ENCODE peak calls at places on chromosomes 13 and 19, in eight cellular contexts. One of them, this sample, is unnamed.

GRCh38 chr19:41364546-41365391 is 820 bp upstream of the B9D2 start:
- DNase-seq in activated naive CD8-positive, alpha-beta T cell treated with anti-CD3 and anti-CD28 coated beads, Interleukin-2, amount 50 U/mL, for 24 hours: no peak
- DNase-seq in tibial artery: no peak
- DNase-seq in HL-60: peak
- DNase-seq in fibroblast of mammary gland: no peak
- DNase-seq in stimulated activated CD8-positive, alpha-beta memory T cell treated with anti-CD3 and anti-CD28 coated beads, Interleukin-4, amount 100 ng/mL, for 1 hour: no peak
- DNase-seq in substantia nigra: no peak
- DNase-seq in iPS DF 6.9: no peak
- DNase-seq in this sample: no peak

GRCh38 chr19:18450934-18451836 is 13.3 kb upstream of the ISYNA1 start:
- DNase-seq in activated naive CD8-positive, alpha-beta T cell treated with anti-CD3 and anti-CD28 coated beads, Interleukin-2, amount 50 U/mL, for 24 hours: peak
- DNase-seq in tibial artery: peak
- DNase-seq in HL-60: peak
- DNase-seq in fibroblast of mammary gland: peak
- DNase-seq in stimulated activated CD8-positive, alpha-beta memory T cell treated with anti-CD3 and anti-CD28 coated beads, Interleukin-4, amount 100 ng/mL, for 1 hour: peak
- DNase-seq in substantia nigra: peak
- DNase-seq in iPS DF 6.9: no peak
- DNase-seq in this sample: peak

GRCh38 chr19:51345076-51345620 is 3.2 kb upstream of the VSIG10L start:
- DNase-seq in activated naive CD8-positive, alpha-beta T cell treated with anti-CD3 and anti-CD28 coated beads, Interleukin-2, amount 50 U/mL, for 24 hours: no peak
- DNase-seq in tibial artery: no peak
- DNase-seq in HL-60: no peak
- DNase-seq in fibroblast of mammary gland: no peak
- DNase-seq in stimulated activated CD8-positive, alpha-beta memory T cell treated with anti-CD3 and anti-CD28 coated beads, Interleukin-4, amount 100 ng/mL, for 1 hour: no peak
- DNase-seq in substantia nigra: no peak
- DNase-seq in iPS DF 6.9: no peak
- DNase-seq in this sample: no peak

GRCh38 chr13:30045916-30046704 is 195.7 kb upstream of the UBL3 start:
- DNase-seq in activated naive CD8-positive, alpha-beta T cell treated with anti-CD3 and anti-CD28 coated beads, Interleukin-2, amount 50 U/mL, for 24 hours: no peak
- DNase-seq in tibial artery: no peak
- DNase-seq in HL-60: peak
- DNase-seq in fibroblast of mammary gland: peak
- DNase-seq in stimulated activated CD8-positive, alpha-beta memory T cell treated with anti-CD3 and anti-CD28 coated beads, Interleukin-4, amount 100 ng/mL, for 1 hour: no peak
- DNase-seq in substantia nigra: no peak
- DNase-seq in iPS DF 6.9: no peak
- DNase-seq in this sample: no peak

GRCh38 chr13:49652691-49653305 is 24.5 kb downstream of the ARL11 start:
- DNase-seq in activated naive CD8-positive, alpha-beta T cell treated with anti-CD3 and anti-CD28 coated beads, Interleukin-2, amount 50 U/mL, for 24 hours: no peak
- DNase-seq in tibial artery: no peak
- DNase-seq in HL-60: peak
- DNase-seq in fibroblast of mammary gland: peak
- DNase-seq in stimulated activated CD8-positive, alpha-beta memory T cell treated with anti-CD3 and anti-CD28 coated beads, Interleukin-4, amount 100 ng/mL, for 1 hour: no peak
- DNase-seq in substantia nigra: no peak
- DNase-seq in iPS DF 6.9: no peak
- DNase-seq in this sample: no peak

GRCh38 chr19:50694815-50695145 is 24.8 kb downstream of the SHANK1 start:
- DNase-seq in activated naive CD8-positive, alpha-beta T cell treated with anti-CD3 and anti-CD28 coated beads, Interleukin-2, amount 50 U/mL, for 24 hours: no peak
- DNase-seq in tibial artery: no peak
- DNase-seq in HL-60: no peak
- DNase-seq in fibroblast of mammary gland: no peak
- DNase-seq in stimulated activated CD8-positive, alpha-beta memory T cell treated with anti-CD3 and anti-CD28 coated beads, Interleukin-4, amount 100 ng/mL, for 1 hour: no peak
- DNase-seq in substantia nigra: no peak
- DNase-seq in iPS DF 6.9: no peak
- DNase-seq in this sample: no peak

GRCh38 chr13:88623150-88623549 is 952.0 kb downstream of the SLITRK5 start:
- DNase-seq in activated naive CD8-positive, alpha-beta T cell treated with anti-CD3 and anti-CD28 coated beads, Interleukin-2, amount 50 U/mL, for 24 hours: no peak
- DNase-seq in tibial artery: no peak
- DNase-seq in HL-60: no peak
- DNase-seq in fibroblast of mammary gland: no peak
- DNase-seq in stimulated activated CD8-positive, alpha-beta memory T cell treated with anti-CD3 and anti-CD28 coated beads, Interleukin-4, amount 100 ng/mL, for 1 hour: no peak
- DNase-seq in substantia nigra: no peak
- DNase-seq in iPS DF 6.9: no peak
- DNase-seq in this sample: no peak

GRCh38 chr13:71290963-71291937 is 575.8 kb downstream of the DACH1 start:
- DNase-seq in activated naive CD8-positive, alpha-beta T cell treated with anti-CD3 and anti-CD28 coated beads, Interleukin-2, amount 50 U/mL, for 24 hours: peak
- DNase-seq in tibial artery: no peak
- DNase-seq in HL-60: peak
- DNase-seq in fibroblast of mammary gland: peak
- DNase-seq in stimulated activated CD8-positive, alpha-beta memory T cell treated with anti-CD3 and anti-CD28 coated beads, Interleukin-4, amount 100 ng/mL, for 1 hour: no peak
- DNase-seq in substantia nigra: no peak
- DNase-seq in iPS DF 6.9: no peak
- DNase-seq in this sample: peak

GRCh38 chr13:33787051-33787591 is 30.8 kb upstream of the RFC3 start:
- DNase-seq in activated naive CD8-positive, alpha-beta T cell treated with anti-CD3 and anti-CD28 coated beads, Interleukin-2, amount 50 U/mL, for 24 hours: peak
- DNase-seq in tibial artery: no peak
- DNase-seq in HL-60: peak
- DNase-seq in fibroblast of mammary gland: peak
- DNase-seq in stimulated activated CD8-positive, alpha-beta memory T cell treated with anti-CD3 and anti-CD28 coated beads, Interleukin-4, amount 100 ng/mL, for 1 hour: no peak
- DNase-seq in substantia nigra: no peak
- DNase-seq in iPS DF 6.9: no peak
- DNase-seq in this sample: no peak

GRCh38 chr13:112973577-112973951 is 4.5 kb downstream of the MCF2L start:
- DNase-seq in activated naive CD8-positive, alpha-beta T cell treated with anti-CD3 and anti-CD28 coated beads, Interleukin-2, amount 50 U/mL, for 24 hours: no peak
- DNase-seq in tibial artery: no peak
- DNase-seq in HL-60: no peak
- DNase-seq in fibroblast of mammary gland: no peak
- DNase-seq in stimulated activated CD8-positive, alpha-beta memory T cell treated with anti-CD3 and anti-CD28 coated beads, Interleukin-4, amount 100 ng/mL, for 1 hour: no peak
- DNase-seq in substantia nigra: no peak
- DNase-seq in iPS DF 6.9: no peak
- DNase-seq in this sample: no peak

GRCh38 chr13:23788459-23788858 is 100.7 kb downstream of the MIPEP start:
- DNase-seq in activated naive CD8-positive, alpha-beta T cell treated with anti-CD3 and anti-CD28 coated beads, Interleukin-2, amount 50 U/mL, for 24 hours: no peak
- DNase-seq in tibial artery: no peak
- DNase-seq in HL-60: no peak
- DNase-seq in fibroblast of mammary gland: no peak
- DNase-seq in stimulated activated CD8-positive, alpha-beta memory T cell treated with anti-CD3 and anti-CD28 coated beads, Interleukin-4, amount 100 ng/mL, for 1 hour: no peak
- DNase-seq in substantia nigra: no peak
- DNase-seq in iPS DF 6.9: no peak
- DNase-seq in this sample: no peak

GRCh38 chr19:45169602-45170001 is 8.4 kb downstream of the TRAPPC6A start:
- DNase-seq in activated naive CD8-positive, alpha-beta T cell treated with anti-CD3 and anti-CD28 coated beads, Interleukin-2, amount 50 U/mL, for 24 hours: no peak
- DNase-seq in tibial artery: no peak
- DNase-seq in HL-60: no peak
- DNase-seq in fibroblast of mammary gland: no peak
- DNase-seq in stimulated activated CD8-positive, alpha-beta memory T cell treated with anti-CD3 and anti-CD28 coated beads, Interleukin-4, amount 100 ng/mL, for 1 hour: no peak
- DNase-seq in substantia nigra: no peak
- DNase-seq in iPS DF 6.9: no peak
- DNase-seq in this sample: no peak

GRCh38 chr19:9986787-9987281 is 23.5 kb downstream of the COL5A3 start:
- DNase-seq in activated naive CD8-positive, alpha-beta T cell treated with anti-CD3 and anti-CD28 coated beads, Interleukin-2, amount 50 U/mL, for 24 hours: no peak
- DNase-seq in tibial artery: peak
- DNase-seq in HL-60: no peak
- DNase-seq in fibroblast of mammary gland: peak
- DNase-seq in stimulated activated CD8-positive, alpha-beta memory T cell treated with anti-CD3 and anti-CD28 coated beads, Interleukin-4, amount 100 ng/mL, for 1 hour: no peak
- DNase-seq in substantia nigra: peak
- DNase-seq in iPS DF 6.9: no peak
- DNase-seq in this sample: no peak

GRCh38 chr19:42254083-42254849 is 662 bp downstream of the ERF start:
- DNase-seq in activated naive CD8-positive, alpha-beta T cell treated with anti-CD3 and anti-CD28 coated beads, Interleukin-2, amount 50 U/mL, for 24 hours: peak
- DNase-seq in tibial artery: peak
- DNase-seq in HL-60: peak
- DNase-seq in fibroblast of mammary gland: peak
- DNase-seq in stimulated activated CD8-positive, alpha-beta memory T cell treated with anti-CD3 and anti-CD28 coated beads, Interleukin-4, amount 100 ng/mL, for 1 hour: peak
- DNase-seq in substantia nigra: peak
- DNase-seq in iPS DF 6.9: no peak
- DNase-seq in this sample: peak

GRCh38 chr19:49497047-49497789 is 984 bp downstream of the RPS11 start:
- DNase-seq in activated naive CD8-positive, alpha-beta T cell treated with anti-CD3 and anti-CD28 coated beads, Interleukin-2, amount 50 U/mL, for 24 hours: peak
- DNase-seq in tibial artery: no peak
- DNase-seq in HL-60: peak
- DNase-seq in fibroblast of mammary gland: peak
- DNase-seq in stimulated activated CD8-positive, alpha-beta memory T cell treated with anti-CD3 and anti-CD28 coated beads, Interleukin-4, amount 100 ng/mL, for 1 hour: peak
- DNase-seq in substantia nigra: no peak
- DNase-seq in iPS DF 6.9: no peak
- DNase-seq in this sample: peak

GRCh38 chr19:33273881-33274662 is 28.3 kb downstream of the CEBPA start:
- DNase-seq in activated naive CD8-positive, alpha-beta T cell treated with anti-CD3 and anti-CD28 coated beads, Interleukin-2, amount 50 U/mL, for 24 hours: peak
- DNase-seq in tibial artery: no peak
- DNase-seq in HL-60: peak
- DNase-seq in fibroblast of mammary gland: peak
- DNase-seq in stimulated activated CD8-positive, alpha-beta memory T cell treated with anti-CD3 and anti-CD28 coated beads, Interleukin-4, amount 100 ng/mL, for 1 hour: no peak
- DNase-seq in substantia nigra: no peak
- DNase-seq in iPS DF 6.9: no peak
- DNase-seq in this sample: no peak

GRCh38 chr13:42969558-42970172 is 22.4 kb downstream of the EPSTI1 start:
- DNase-seq in activated naive CD8-positive, alpha-beta T cell treated with anti-CD3 and anti-CD28 coated beads, Interleukin-2, amount 50 U/mL, for 24 hours: peak
- DNase-seq in tibial artery: peak
- DNase-seq in HL-60: peak
- DNase-seq in fibroblast of mammary gland: peak
- DNase-seq in stimulated activated CD8-positive, alpha-beta memory T cell treated with anti-CD3 and anti-CD28 coated beads, Interleukin-4, amount 100 ng/mL, for 1 hour: peak
- DNase-seq in substantia nigra: peak
- DNase-seq in iPS DF 6.9: peak
- DNase-seq in this sample: peak

GRCh38 chr19:50688766-50689165 is 30.8 kb downstream of the SHANK1 start:
- DNase-seq in activated naive CD8-positive, alpha-beta T cell treated with anti-CD3 and anti-CD28 coated beads, Interleukin-2, amount 50 U/mL, for 24 hours: no peak
- DNase-seq in tibial artery: no peak
- DNase-seq in HL-60: no peak
- DNase-seq in fibroblast of mammary gland: no peak
- DNase-seq in stimulated activated CD8-positive, alpha-beta memory T cell treated with anti-CD3 and anti-CD28 coated beads, Interleukin-4, amount 100 ng/mL, for 1 hour: no peak
- DNase-seq in substantia nigra: no peak
- DNase-seq in iPS DF 6.9: no peak
- DNase-seq in this sample: no peak

GRCh38 chr13:36531746-36532486 is 99.6 kb downstream of the CCNA1 start:
- DNase-seq in activated naive CD8-positive, alpha-beta T cell treated with anti-CD3 and anti-CD28 coated beads, Interleukin-2, amount 50 U/mL, for 24 hours: no peak
- DNase-seq in tibial artery: no peak
- DNase-seq in HL-60: peak
- DNase-seq in fibroblast of mammary gland: peak
- DNase-seq in stimulated activated CD8-positive, alpha-beta memory T cell treated with anti-CD3 and anti-CD28 coated beads, Interleukin-4, amount 100 ng/mL, for 1 hour: no peak
- DNase-seq in substantia nigra: no peak
- DNase-seq in iPS DF 6.9: no peak
- DNase-seq in this sample: no peak

GRCh38 chr19:12907166-12907565 is 11.9 kb downstream of the SYCE2 start:
- DNase-seq in activated naive CD8-positive, alpha-beta T cell treated with anti-CD3 and anti-CD28 coated beads, Interleukin-2, amount 50 U/mL, for 24 hours: no peak
- DNase-seq in tibial artery: no peak
- DNase-seq in HL-60: no peak
- DNase-seq in fibroblast of mammary gland: no peak
- DNase-seq in stimulated activated CD8-positive, alpha-beta memory T cell treated with anti-CD3 and anti-CD28 coated beads, Interleukin-4, amount 100 ng/mL, for 1 hour: no peak
- DNase-seq in substantia nigra: no peak
- DNase-seq in iPS DF 6.9: no peak
- DNase-seq in this sample: no peak

GRCh38 chr13:81388400-81388799 is 1047.5 kb upstream of the SPRY2 start:
- DNase-seq in activated naive CD8-positive, alpha-beta T cell treated with anti-CD3 and anti-CD28 coated beads, Interleukin-2, amount 50 U/mL, for 24 hours: no peak
- DNase-seq in tibial artery: no peak
- DNase-seq in HL-60: no peak
- DNase-seq in fibroblast of mammary gland: no peak
- DNase-seq in stimulated activated CD8-positive, alpha-beta memory T cell treated with anti-CD3 and anti-CD28 coated beads, Interleukin-4, amount 100 ng/mL, for 1 hour: no peak
- DNase-seq in substantia nigra: no peak
- DNase-seq in iPS DF 6.9: no peak
- DNase-seq in this sample: no peak

GRCh38 chr13:37667631-37668161 is 69.1 kb upstream of the POSTN start:
- DNase-seq in activated naive CD8-positive, alpha-beta T cell treated with anti-CD3 and anti-CD28 coated beads, Interleukin-2, amount 50 U/mL, for 24 hours: no peak
- DNase-seq in tibial artery: no peak
- DNase-seq in HL-60: no peak
- DNase-seq in fibroblast of mammary gland: peak
- DNase-seq in stimulated activated CD8-positive, alpha-beta memory T cell treated with anti-CD3 and anti-CD28 coated beads, Interleukin-4, amount 100 ng/mL, for 1 hour: no peak
- DNase-seq in substantia nigra: no peak
- DNase-seq in iPS DF 6.9: no peak
- DNase-seq in this sample: no peak

This sample was measured in effector CD4-positive, alpha-beta T cell.